ENCODE peak calls at places on chromosomes 16 and 17, in four cellular contexts. M is RWPE1; P is fibroblast of lung; C is stimulated activated naive CD8-positive, alpha-beta T cell treated with anti-CD3 and anti-CD28 coated beads, Interleukin-15, amount 100 ng/mL, for 72 hours. N is an unnamed sample.

GRCh38 chr17:13544755-13545154 is 57.0 kb downstream of the HS3ST3A1 start:
- DNase-seq in C (no peak), P (peak; percentile 94), M (no peak), N (no peak)

GRCh38 chr17:39139137-39139516 is 12.3 kb downstream of the PLXDC1 start:
- DNase-seq in P (peak; percentile 81), M (peak; percentile 80), C (no peak), N (no peak)

GRCh38 chr16:17607075-17607509 is 136.3 kb upstream of the XYLT1 start:
- DNase-seq in C (no peak), M (no peak), P (no peak), N (no peak)

GRCh38 chr17:56819431-56820145 is 14.1 kb downstream of the C17orf67 start:
- DNase-seq in M (peak; percentile 78), P (peak; percentile 72), C (peak; percentile 73), N (peak; percentile 63)

GRCh38 chr16:16151315-16151714 is 72.0 kb downstream of the ABCC6 start:
- DNase-seq in C (no peak), M (no peak), P (peak; percentile 27), N (no peak)

GRCh38 chr17:63029520-63029919 is 63.5 kb downstream of the TANC2 start:
- DNase-seq in P (peak; percentile 41), C (no peak), M (peak; percentile 20), N (no peak)

GRCh38 chr17:40520991-40521453 is 19.6 kb upstream of the TNS4 start:
- DNase-seq in C (no peak), M (no peak), P (no peak), N (no peak)

GRCh38 chr16:10016761-10017160 is 165.5 kb downstream of the GRIN2A start:
- DNase-seq in C (no peak), M (no peak), P (no peak), N (no peak)

GRCh38 chr16:82008957-82009592 is 2.2 kb downstream of the SDR42E1 start:
- DNase-seq in M (no peak), P (no peak), C (no peak), N (no peak)

GRCh38 chr17:29615492-29616299 is 7.0 kb downstream of the CORO6 start:
- DNase-seq in P (peak; percentile 82), M (peak; percentile 87), C (peak; percentile 83), N (peak; percentile 82)

GRCh38 chr16:69465083-69465721 is 40.8 kb downstream of the CYB5B start:
- DNase-seq in M (no peak), P (peak; percentile 78), C (no peak), N (peak; percentile 27)

GRCh38 chr16:87780385-87780989 is 14.7 kb upstream of the KLHDC4 start:
- DNase-seq in C (peak; percentile 18), M (no peak), P (no peak), N (peak; percentile 53)

GRCh38 chr16:46974352-46974751 is 878 bp upstream of the DNAJA2 start:
- DNase-seq in M (peak; percentile 8), P (peak; percentile 15), C (peak; percentile 24), N (peak; percentile 16)

GRCh38 chr16:56936950-56937349 is 5.0 kb downstream of the HERPUD1 start:
- DNase-seq in M (no peak), P (no peak), C (no peak), N (no peak)

GRCh38 chr17:76716146-76716833 is 5.5 kb upstream of the MXRA7 start:
- DNase-seq in M (no peak), P (peak; percentile 98), C (peak; percentile 77), N (peak; percentile 35)

GRCh38 chr17:17166446-17166845 is 39.7 kb downstream of the PLD6 start:
- DNase-seq in M (no peak), C (no peak), P (no peak), N (no peak)

GRCh38 chr16:49148410-49148809 is 133.2 kb downstream of the CBLN1 start:
- DNase-seq in C (no peak), M (no peak), P (no peak), N (no peak)

GRCh38 chr17:59766486-59766885 is 59.0 kb downstream of the VMP1 start:
- DNase-seq in M (no peak), C (no peak), P (peak; percentile 83), N (no peak)

GRCh38 chr17:75130632-75131277 is 787 bp downstream of the NT5C start:
- DNase-seq in M (peak; percentile 54), C (peak; percentile 54), P (peak; percentile 60), N (peak; percentile 26)